ENCODE peak calls at places on chromosome 22, in six cellular contexts. One of them, this sample, is unnamed.

GRCh38 chr22:46592390-46592872 is 27.8 kb upstream of the GRAMD4 start:
- DNase-seq in amygdala: peak; percentile 23
- DNase-seq in H54: peak; percentile 76
- DNase-seq in endothelial cell: no peak
- DNase-seq in stimulated activated CD8-positive, alpha-beta memory T cell treated with anti-CD3 and anti-CD28 coated beads, Interleukin-15, amount 100 ng/mL, for 24 hours: no peak
- DNase-seq in CD8-positive, alpha-beta T cell: peak; percentile 58
- DNase-seq in this sample: peak; percentile 80

GRCh38 chr22:42294034-42294985 is 23.9 kb upstream of the TCF20 start:
- DNase-seq in stimulated activated CD8-positive, alpha-beta memory T cell treated with anti-CD3 and anti-CD28 coated beads, Interleukin-15, amount 100 ng/mL, for 24 hours: no peak
- DNase-seq in amygdala: no peak
- DNase-seq in H54: peak; percentile 71
- DNase-seq in CD8-positive, alpha-beta T cell: no peak
- DNase-seq in endothelial cell: peak; percentile 85
- DNase-seq in this sample: peak; percentile 77

GRCh38 chr22:22245935-22246525 is 1.4 kb downstream of the VPREB1 start:
- DNase-seq in endothelial cell: no peak
- DNase-seq in CD8-positive, alpha-beta T cell: no peak
- DNase-seq in H54: no peak
- DNase-seq in stimulated activated CD8-positive, alpha-beta memory T cell treated with anti-CD3 and anti-CD28 coated beads, Interleukin-15, amount 100 ng/mL, for 24 hours: no peak
- DNase-seq in amygdala: no peak
- DNase-seq in this sample: peak; percentile 37

GRCh38 chr22:40541300-40541699 is 95.2 kb downstream of the MRTFA start:
- DNase-seq in endothelial cell: no peak
- DNase-seq in CD8-positive, alpha-beta T cell: no peak
- DNase-seq in amygdala: no peak
- DNase-seq in H54: no peak
- DNase-seq in stimulated activated CD8-positive, alpha-beta memory T cell treated with anti-CD3 and anti-CD28 coated beads, Interleukin-15, amount 100 ng/mL, for 24 hours: no peak
- DNase-seq in this sample: no peak

GRCh38 chr22:42887523-42888507 is 30.7 kb upstream of the ARFGAP3 start:
- DNase-seq in CD8-positive, alpha-beta T cell: no peak
- DNase-seq in endothelial cell: no peak
- DNase-seq in amygdala: no peak
- DNase-seq in stimulated activated CD8-positive, alpha-beta memory T cell treated with anti-CD3 and anti-CD28 coated beads, Interleukin-15, amount 100 ng/mL, for 24 hours: no peak
- DNase-seq in H54: no peak
- DNase-seq in this sample: no peak

GRCh38 chr22:45604239-45604711 is 67.4 kb upstream of the ATXN10 start:
- DNase-seq in stimulated activated CD8-positive, alpha-beta memory T cell treated with anti-CD3 and anti-CD28 coated beads, Interleukin-15, amount 100 ng/mL, for 24 hours: no peak
- DNase-seq in endothelial cell: no peak
- DNase-seq in amygdala: no peak
- DNase-seq in H54: peak; percentile 34
- DNase-seq in CD8-positive, alpha-beta T cell: no peak
- DNase-seq in this sample: no peak

GRCh38 chr22:50473088-50473487 is 1.7 kb downstream of the SBF1 start:
- DNase-seq in amygdala: no peak
- DNase-seq in H54: no peak
- DNase-seq in CD8-positive, alpha-beta T cell: peak; percentile 50
- DNase-seq in stimulated activated CD8-positive, alpha-beta memory T cell treated with anti-CD3 and anti-CD28 coated beads, Interleukin-15, amount 100 ng/mL, for 24 hours: no peak
- DNase-seq in endothelial cell: no peak
- DNase-seq in this sample: peak; percentile 54

GRCh38 chr22:42895087-42895486 is 38.0 kb upstream of the ARFGAP3 start:
- DNase-seq in stimulated activated CD8-positive, alpha-beta memory T cell treated with anti-CD3 and anti-CD28 coated beads, Interleukin-15, amount 100 ng/mL, for 24 hours: no peak
- DNase-seq in H54: no peak
- DNase-seq in endothelial cell: no peak
- DNase-seq in CD8-positive, alpha-beta T cell: peak; percentile 17
- DNase-seq in amygdala: no peak
- DNase-seq in this sample: peak; percentile 10